ENCODE peak calls at places on chromosomes 6 and 20, in eight cellular contexts. One of them, this sample, is unnamed.

GRCh38 chr6:11366183-11366933 is 133.9 kb upstream of the NEDD9 start:
- DNase-seq in stomach: no peak
- DNase-seq in lower leg skin: no peak
- DNase-seq in foreskin fibroblast: no peak
- DNase-seq in suprapubic skin: no peak
- DNase-seq in HCT116: no peak
- DNase-seq in GM12878: peak; percentile 89
- DNase-seq in PC-9: no peak
- DNase-seq in this sample: peak; percentile 79

GRCh38 chr6:116447496-116448011 is 13.6 kb upstream of the CALHM6 start:
- DNase-seq in stomach: no peak
- DNase-seq in lower leg skin: no peak
- DNase-seq in foreskin fibroblast: peak; percentile 92
- DNase-seq in suprapubic skin: no peak
- DNase-seq in HCT116: no peak
- DNase-seq in GM12878: no peak
- DNase-seq in PC-9: peak; percentile 69
- DNase-seq in this sample: no peak

GRCh38 chr6:134034951-134035822 is 17.2 kb downstream of the SLC2A12 start:
- DNase-seq in stomach: no peak
- DNase-seq in lower leg skin: no peak
- DNase-seq in foreskin fibroblast: peak; percentile 24
- DNase-seq in suprapubic skin: no peak
- DNase-seq in HCT116: peak; percentile 38
- DNase-seq in GM12878: no peak
- DNase-seq in PC-9: peak; percentile 72
- DNase-seq in this sample: no peak

GRCh38 chr6:74166849-74167248 is 470.8 kb downstream of the CD109 start:
- DNase-seq in stomach: no peak
- DNase-seq in lower leg skin: no peak
- DNase-seq in foreskin fibroblast: no peak
- DNase-seq in suprapubic skin: no peak
- DNase-seq in HCT116: no peak
- DNase-seq in GM12878: no peak
- DNase-seq in PC-9: no peak
- DNase-seq in this sample: no peak

GRCh38 chr6:43124481-43124880 is 46.6 kb upstream of the SRF start:
- DNase-seq in stomach: no peak
- DNase-seq in lower leg skin: no peak
- DNase-seq in foreskin fibroblast: no peak
- DNase-seq in suprapubic skin: no peak
- DNase-seq in HCT116: no peak
- DNase-seq in GM12878: no peak
- DNase-seq in PC-9: no peak
- DNase-seq in this sample: no peak

GRCh38 chr20:52105045-52105572 is 86.5 kb downstream of the ZFP64 start:
- DNase-seq in stomach: no peak
- DNase-seq in lower leg skin: no peak
- DNase-seq in foreskin fibroblast: peak; percentile 19
- DNase-seq in suprapubic skin: peak; percentile 69
- DNase-seq in HCT116: no peak
- DNase-seq in GM12878: no peak
- DNase-seq in PC-9: peak; percentile 65
- DNase-seq in this sample: no peak

GRCh38 chr20:53159144-53159543 is 187.0 kb downstream of the TSHZ2 start:
- DNase-seq in stomach: no peak
- DNase-seq in lower leg skin: no peak
- DNase-seq in foreskin fibroblast: no peak
- DNase-seq in suprapubic skin: no peak
- DNase-seq in HCT116: no peak
- DNase-seq in GM12878: no peak
- DNase-seq in PC-9: no peak
- DNase-seq in this sample: no peak

GRCh38 chr6:120774275-120774674 is 560.0 kb downstream of the TBC1D32 start:
- DNase-seq in stomach: no peak
- DNase-seq in lower leg skin: no peak
- DNase-seq in foreskin fibroblast: no peak
- DNase-seq in suprapubic skin: no peak
- DNase-seq in HCT116: peak; percentile 62
- DNase-seq in GM12878: no peak
- DNase-seq in PC-9: peak; percentile 44
- DNase-seq in this sample: no peak

GRCh38 chr6:73704260-73704659 is 8.3 kb downstream of the CD109 start:
- DNase-seq in stomach: no peak
- DNase-seq in lower leg skin: no peak
- DNase-seq in foreskin fibroblast: peak; percentile 98
- DNase-seq in suprapubic skin: peak; percentile 68
- DNase-seq in HCT116: peak; percentile 93
- DNase-seq in GM12878: no peak
- DNase-seq in PC-9: peak; percentile 83
- DNase-seq in this sample: no peak

GRCh38 chr6:142242269-142242668 is 59.5 kb upstream of the ADGRG6 start:
- DNase-seq in stomach: no peak
- DNase-seq in lower leg skin: no peak
- DNase-seq in foreskin fibroblast: no peak
- DNase-seq in suprapubic skin: no peak
- DNase-seq in HCT116: no peak
- DNase-seq in GM12878: no peak
- DNase-seq in PC-9: peak; percentile 58
- DNase-seq in this sample: no peak

GRCh38 chr6:46217671-46218131 is 46.9 kb upstream of the ENPP5 start:
- DNase-seq in stomach: no peak
- DNase-seq in lower leg skin: no peak
- DNase-seq in foreskin fibroblast: no peak
- DNase-seq in suprapubic skin: no peak
- DNase-seq in HCT116: no peak
- DNase-seq in GM12878: peak; percentile 57
- DNase-seq in PC-9: no peak
- DNase-seq in this sample: peak; percentile 47

GRCh38 chr6:20367716-20368485 is 33.8 kb upstream of the E2F3 start:
- DNase-seq in stomach: no peak
- DNase-seq in lower leg skin: no peak
- DNase-seq in foreskin fibroblast: no peak
- DNase-seq in suprapubic skin: no peak
- DNase-seq in HCT116: no peak
- DNase-seq in GM12878: no peak
- DNase-seq in PC-9: no peak
- DNase-seq in this sample: no peak

GRCh38 chr20:7853493-7853892 is 86.8 kb downstream of the HAO1 start:
- DNase-seq in stomach: no peak
- DNase-seq in lower leg skin: no peak
- DNase-seq in foreskin fibroblast: no peak
- DNase-seq in suprapubic skin: no peak
- DNase-seq in HCT116: no peak
- DNase-seq in GM12878: no peak
- DNase-seq in PC-9: no peak
- DNase-seq in this sample: no peak

GRCh38 chr6:41541364-41541763 is 4.8 kb upstream of the FOXP4 start:
- DNase-seq in stomach: no peak
- DNase-seq in lower leg skin: no peak
- DNase-seq in foreskin fibroblast: no peak
- DNase-seq in suprapubic skin: no peak
- DNase-seq in HCT116: no peak
- DNase-seq in GM12878: no peak
- DNase-seq in PC-9: no peak
- DNase-seq in this sample: no peak

GRCh38 chr6:134787261-134787871 is 162.5 kb downstream of the ALDH8A1 start:
- DNase-seq in stomach: no peak
- DNase-seq in lower leg skin: no peak
- DNase-seq in foreskin fibroblast: peak; percentile 74
- DNase-seq in suprapubic skin: no peak
- DNase-seq in HCT116: peak; percentile 1
- DNase-seq in GM12878: no peak
- DNase-seq in PC-9: peak; percentile 77
- DNase-seq in this sample: no peak

GRCh38 chr6:80210618-80211017 is 104.1 kb downstream of the BCKDHB start:
- DNase-seq in stomach: no peak
- DNase-seq in lower leg skin: no peak
- DNase-seq in foreskin fibroblast: no peak
- DNase-seq in suprapubic skin: no peak
- DNase-seq in HCT116: no peak
- DNase-seq in GM12878: peak; percentile 13
- DNase-seq in PC-9: no peak
- DNase-seq in this sample: no peak

GRCh38 chr6:126210398-126211075 is 129.4 kb upstream of the CENPW start:
- DNase-seq in stomach: no peak
- DNase-seq in lower leg skin: no peak
- DNase-seq in foreskin fibroblast: peak; percentile 9
- DNase-seq in suprapubic skin: no peak
- DNase-seq in HCT116: no peak
- DNase-seq in GM12878: no peak
- DNase-seq in PC-9: no peak
- DNase-seq in this sample: no peak

GRCh38 chr20:61749406-61750075 is 316.1 kb downstream of the TAF4 start:
- DNase-seq in stomach: no peak
- DNase-seq in lower leg skin: no peak
- DNase-seq in foreskin fibroblast: no peak
- DNase-seq in suprapubic skin: no peak
- DNase-seq in HCT116: no peak
- DNase-seq in GM12878: no peak
- DNase-seq in PC-9: no peak
- DNase-seq in this sample: no peak

GRCh38 chr20:62390306-62391164 is 3.6 kb downstream of the RPS21 start:
- DNase-seq in stomach: no peak
- DNase-seq in lower leg skin: no peak
- DNase-seq in foreskin fibroblast: no peak
- DNase-seq in suprapubic skin: no peak
- DNase-seq in HCT116: no peak
- DNase-seq in GM12878: no peak
- DNase-seq in PC-9: no peak
- DNase-seq in this sample: no peak

GRCh38 chr20:50642288-50642803 is 49.0 kb downstream of the RIPOR3 start:
- DNase-seq in stomach: no peak
- DNase-seq in lower leg skin: no peak
- DNase-seq in foreskin fibroblast: no peak
- DNase-seq in suprapubic skin: no peak
- DNase-seq in HCT116: no peak
- DNase-seq in GM12878: no peak
- DNase-seq in PC-9: peak; percentile 66
- DNase-seq in this sample: no peak

GRCh38 chr6:150528648-150529285 is 70.9 kb upstream of the PLEKHG1 start:
- DNase-seq in stomach: no peak
- DNase-seq in lower leg skin: no peak
- DNase-seq in foreskin fibroblast: peak; percentile 1
- DNase-seq in suprapubic skin: no peak
- DNase-seq in HCT116: no peak
- DNase-seq in GM12878: no peak
- DNase-seq in PC-9: no peak
- DNase-seq in this sample: peak; percentile 8

GRCh38 chr6:139029470-139030210 is 1.1 kb downstream of the ABRACL start:
- DNase-seq in stomach: peak; percentile 69
- DNase-seq in lower leg skin: peak; percentile 87
- DNase-seq in foreskin fibroblast: peak; percentile 62
- DNase-seq in suprapubic skin: peak; percentile 74
- DNase-seq in HCT116: no peak
- DNase-seq in GM12878: no peak
- DNase-seq in PC-9: no peak
- DNase-seq in this sample: no peak

GRCh38 chr6:138569970-138570715 is 70.8 kb upstream of the NHSL1 start:
- DNase-seq in stomach: no peak
- DNase-seq in lower leg skin: no peak
- DNase-seq in foreskin fibroblast: no peak
- DNase-seq in suprapubic skin: no peak
- DNase-seq in HCT116: no peak
- DNase-seq in GM12878: no peak
- DNase-seq in PC-9: no peak
- DNase-seq in this sample: no peak

DNA sequence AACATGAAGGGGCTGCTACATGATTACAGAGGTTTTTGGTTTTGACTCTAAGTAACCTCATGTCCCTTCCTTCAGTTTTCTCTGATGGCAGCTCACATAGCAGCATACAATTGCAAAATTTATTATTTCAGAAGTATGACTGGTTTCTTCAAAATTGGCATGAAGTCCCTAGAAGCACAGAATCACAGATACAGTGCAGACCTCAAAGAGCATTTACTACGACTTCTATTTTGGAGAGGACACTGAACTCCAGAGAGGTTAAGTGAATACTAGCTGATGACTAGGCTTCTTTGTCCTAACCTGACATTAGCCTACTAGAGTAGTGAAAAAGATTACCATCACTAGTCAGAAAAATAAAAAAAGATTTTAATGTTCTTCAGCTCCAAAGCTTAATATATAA is 664.3 kb downstream of the RFPL4B start:
- DNase-seq in stomach: no peak
- DNase-seq in lower leg skin: no peak
- DNase-seq in foreskin fibroblast: no peak
- DNase-seq in suprapubic skin: no peak
- DNase-seq in HCT116: no peak
- DNase-seq in GM12878: no peak
- DNase-seq in PC-9: no peak
- DNase-seq in this sample: no peak
- H3K4me3 ChIP-seq in stomach: no peak overlapping the region
- H3K4me3 ChIP-seq in lower leg skin: no peak overlapping the region
- H3K4me3 ChIP-seq in foreskin fibroblast: no peak overlapping the region
- H3K4me3 ChIP-seq in suprapubic skin: no peak overlapping the region
- H3K4me3 ChIP-seq in HCT116: no peak overlapping the region
- H3K4me3 ChIP-seq in GM12878: no peak overlapping the region
- H3K4me3 ChIP-seq in PC-9: no peak overlapping the region
- H3K4me3 ChIP-seq in this sample: no peak overlapping the region

GRCh38 chr6:168711049-168711640 is 270.2 kb downstream of the SMOC2 start:
- DNase-seq in stomach: no peak
- DNase-seq in lower leg skin: peak; percentile 57
- DNase-seq in foreskin fibroblast: no peak
- DNase-seq in suprapubic skin: no peak
- DNase-seq in HCT116: no peak
- DNase-seq in GM12878: no peak
- DNase-seq in PC-9: no peak
- DNase-seq in this sample: no peak
- TF ChIP-seq CTCF in stomach: no peak
- TF ChIP-seq CTCF in lower leg skin: no peak
- TF ChIP-seq CTCF in foreskin fibroblast: peak; percentile 5
- TF ChIP-seq CTCF in suprapubic skin: no peak
- TF ChIP-seq CTCF in HCT116: peak; percentile 58
- TF ChIP-seq CTCF in GM12878: peak; percentile 13
- TF ChIP-seq CTCF in PC-9: peak; percentile 75
- TF ChIP-seq CTCF in this sample: peak; percentile 21

DNA sequence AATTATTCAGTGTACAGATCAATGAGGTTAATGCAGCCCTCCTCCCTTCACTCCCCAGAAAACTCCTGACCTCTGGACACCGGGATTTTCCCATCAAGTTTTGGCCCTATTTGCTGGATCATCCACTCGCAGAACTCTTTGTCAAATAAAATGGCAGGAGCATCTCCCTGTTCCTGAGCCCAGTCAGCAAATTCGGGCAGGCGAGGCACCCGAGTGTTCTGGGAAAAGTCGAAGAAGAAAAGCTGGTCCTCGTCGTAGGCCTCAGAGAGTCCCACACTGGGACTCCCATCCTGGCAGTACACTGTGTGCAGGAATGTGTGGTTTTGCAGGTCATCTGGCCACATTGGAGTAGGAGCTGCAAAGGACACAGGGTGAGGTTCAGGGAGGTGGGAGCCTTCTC is 2.4 kb downstream of the HLA-DMA start:
- DNase-seq in stomach: no peak
- DNase-seq in lower leg skin: no peak
- DNase-seq in foreskin fibroblast: no peak
- DNase-seq in suprapubic skin: no peak
- DNase-seq in HCT116: no peak
- DNase-seq in GM12878: no peak
- DNase-seq in PC-9: no peak
- DNase-seq in this sample: no peak
- H3K4me3 ChIP-seq in stomach: no peak overlapping the region
- H3K4me3 ChIP-seq in lower leg skin: no peak overlapping the region
- H3K4me3 ChIP-seq in foreskin fibroblast: no peak overlapping the region
- H3K4me3 ChIP-seq in suprapubic skin: no peak overlapping the region
- H3K4me3 ChIP-seq in HCT116: no peak overlapping the region
- H3K4me3 ChIP-seq in GM12878: peak overlapping the region; percentile 72
- H3K4me3 ChIP-seq in PC-9: no peak overlapping the region
- H3K4me3 ChIP-seq in this sample: peak overlapping the region; percentile 83

GRCh38 chr20:14207591-14207990 is 129.8 kb downstream of the FLRT3 start:
- DNase-seq in stomach: no peak
- DNase-seq in lower leg skin: no peak
- DNase-seq in foreskin fibroblast: no peak
- DNase-seq in suprapubic skin: no peak
- DNase-seq in HCT116: no peak
- DNase-seq in GM12878: no peak
- DNase-seq in PC-9: no peak
- DNase-seq in this sample: no peak
- TF ChIP-seq CTCF in stomach: no peak
- TF ChIP-seq CTCF in lower leg skin: no peak
- TF ChIP-seq CTCF in foreskin fibroblast: no peak
- TF ChIP-seq CTCF in suprapubic skin: no peak
- TF ChIP-seq CTCF in HCT116: no peak
- TF ChIP-seq CTCF in GM12878: no peak
- TF ChIP-seq CTCF in PC-9: no peak
- TF ChIP-seq CTCF in this sample: no peak